ENCODE peak calls at places on chromosome 3, in nine cellular contexts. One of them, this sample, is unnamed.

GRCh38 chr3:183317886-183318845 is 65.1 kb downstream of the B3GNT5 start:
- DNase-seq in HAP-1: no peak
- DNase-seq in sciatic nerve: no peak
- DNase-seq in activated effector memory CD4-positive, alpha-beta T cell treated with Interleukin-2 at 50 U/mL for 16 hours: no peak
- DNase-seq in right cardiac atrium: no peak
- DNase-seq in T-helper 2 cell: no peak
- DNase-seq in NCI-H774: no peak
- DNase-seq in T-cell: no peak
- DNase-seq in naive thymus-derived CD8-positive, alpha-beta T cell: no peak
- DNase-seq in this sample: no peak

GRCh38 chr3:183490653-183491052 is 62.2 kb upstream of the MCF2L2 start:
- DNase-seq in right cardiac atrium: no peak
- DNase-seq in T-cell: no peak
- DNase-seq in sciatic nerve: no peak
- DNase-seq in activated effector memory CD4-positive, alpha-beta T cell treated with Interleukin-2 at 50 U/mL for 16 hours: no peak
- DNase-seq in T-helper 2 cell: no peak
- DNase-seq in naive thymus-derived CD8-positive, alpha-beta T cell: peak
- DNase-seq in NCI-H774: peak
- DNase-seq in HAP-1: peak
- DNase-seq in this sample: no peak

GRCh38 chr3:74532446-74532845 is 82.0 kb downstream of the CNTN3 start:
- DNase-seq in T-cell: no peak
- DNase-seq in HAP-1: no peak
- DNase-seq in NCI-H774: no peak
- DNase-seq in activated effector memory CD4-positive, alpha-beta T cell treated with Interleukin-2 at 50 U/mL for 16 hours: no peak
- DNase-seq in naive thymus-derived CD8-positive, alpha-beta T cell: no peak
- DNase-seq in sciatic nerve: no peak
- DNase-seq in right cardiac atrium: no peak
- DNase-seq in T-helper 2 cell: no peak
- DNase-seq in this sample: peak

GRCh38 chr3:161559177-161559998 is 62.8 kb downstream of the OTOL1 start:
- DNase-seq in right cardiac atrium: no peak
- DNase-seq in HAP-1: peak
- DNase-seq in T-helper 2 cell: no peak
- DNase-seq in activated effector memory CD4-positive, alpha-beta T cell treated with Interleukin-2 at 50 U/mL for 16 hours: no peak
- DNase-seq in T-cell: no peak
- DNase-seq in sciatic nerve: no peak
- DNase-seq in NCI-H774: peak
- DNase-seq in naive thymus-derived CD8-positive, alpha-beta T cell: no peak
- DNase-seq in this sample: peak

GRCh38 chr3:94317054-94317453 is 254.2 kb downstream of the NSUN3 start:
- DNase-seq in T-cell: no peak
- DNase-seq in activated effector memory CD4-positive, alpha-beta T cell treated with Interleukin-2 at 50 U/mL for 16 hours: no peak
- DNase-seq in naive thymus-derived CD8-positive, alpha-beta T cell: no peak
- DNase-seq in sciatic nerve: no peak
- DNase-seq in right cardiac atrium: no peak
- DNase-seq in HAP-1: no peak
- DNase-seq in NCI-H774: no peak
- DNase-seq in T-helper 2 cell: no peak
- DNase-seq in this sample: peak

GRCh38 chr3:173396191-173397041 is 1.1 kb upstream of the NLGN1 start:
- DNase-seq in activated effector memory CD4-positive, alpha-beta T cell treated with Interleukin-2 at 50 U/mL for 16 hours: no peak
- DNase-seq in NCI-H774: peak
- DNase-seq in T-cell: no peak
- DNase-seq in T-helper 2 cell: no peak
- DNase-seq in naive thymus-derived CD8-positive, alpha-beta T cell: no peak
- DNase-seq in sciatic nerve: no peak
- DNase-seq in HAP-1: peak
- DNase-seq in right cardiac atrium: no peak
- DNase-seq in this sample: no peak

GRCh38 chr3:6791161-6791560 is 69.8 kb upstream of the GRM7 start:
- DNase-seq in activated effector memory CD4-positive, alpha-beta T cell treated with Interleukin-2 at 50 U/mL for 16 hours: no peak
- DNase-seq in right cardiac atrium: no peak
- DNase-seq in NCI-H774: no peak
- DNase-seq in T-cell: no peak
- DNase-seq in HAP-1: no peak
- DNase-seq in T-helper 2 cell: no peak
- DNase-seq in sciatic nerve: no peak
- DNase-seq in naive thymus-derived CD8-positive, alpha-beta T cell: no peak
- DNase-seq in this sample: no peak

GRCh38 chr3:167350245-167350862 is 29.7 kb downstream of the ZBBX start:
- DNase-seq in activated effector memory CD4-positive, alpha-beta T cell treated with Interleukin-2 at 50 U/mL for 16 hours: no peak
- DNase-seq in T-helper 2 cell: no peak
- DNase-seq in NCI-H774: peak
- DNase-seq in sciatic nerve: no peak
- DNase-seq in T-cell: no peak
- DNase-seq in naive thymus-derived CD8-positive, alpha-beta T cell: no peak
- DNase-seq in right cardiac atrium: no peak
- DNase-seq in HAP-1: peak
- DNase-seq in this sample: no peak

GRCh38 chr3:24110051-24110450 is 165.0 kb downstream of the NR1D2 start:
- DNase-seq in T-cell: no peak
- DNase-seq in NCI-H774: no peak
- DNase-seq in sciatic nerve: no peak
- DNase-seq in T-helper 2 cell: no peak
- DNase-seq in right cardiac atrium: no peak
- DNase-seq in activated effector memory CD4-positive, alpha-beta T cell treated with Interleukin-2 at 50 U/mL for 16 hours: no peak
- DNase-seq in naive thymus-derived CD8-positive, alpha-beta T cell: no peak
- DNase-seq in HAP-1: no peak
- DNase-seq in this sample: no peak

GRCh38 chr3:131007782-131008181 is 18.8 kb downstream of the ASTE1 start:
- DNase-seq in naive thymus-derived CD8-positive, alpha-beta T cell: no peak
- DNase-seq in T-helper 2 cell: no peak
- DNase-seq in NCI-H774: no peak
- DNase-seq in HAP-1: no peak
- DNase-seq in sciatic nerve: no peak
- DNase-seq in activated effector memory CD4-positive, alpha-beta T cell treated with Interleukin-2 at 50 U/mL for 16 hours: no peak
- DNase-seq in right cardiac atrium: no peak
- DNase-seq in T-cell: no peak
- DNase-seq in this sample: no peak

GRCh38 chr3:37072892-37073291 is 79.6 kb downstream of the MLH1 start:
- DNase-seq in right cardiac atrium: no peak
- DNase-seq in T-helper 2 cell: no peak
- DNase-seq in naive thymus-derived CD8-positive, alpha-beta T cell: no peak
- DNase-seq in HAP-1: peak
- DNase-seq in T-cell: no peak
- DNase-seq in NCI-H774: no peak
- DNase-seq in sciatic nerve: no peak
- DNase-seq in activated effector memory CD4-positive, alpha-beta T cell treated with Interleukin-2 at 50 U/mL for 16 hours: no peak
- DNase-seq in this sample: peak

GRCh38 chr3:46667061-46667621 is 26.3 kb downstream of the ALS2CL start:
- DNase-seq in T-helper 2 cell: no peak
- DNase-seq in NCI-H774: no peak
- DNase-seq in naive thymus-derived CD8-positive, alpha-beta T cell: no peak
- DNase-seq in HAP-1: no peak
- DNase-seq in activated effector memory CD4-positive, alpha-beta T cell treated with Interleukin-2 at 50 U/mL for 16 hours: no peak
- DNase-seq in sciatic nerve: peak
- DNase-seq in T-cell: no peak
- DNase-seq in right cardiac atrium: peak
- DNase-seq in this sample: no peak

GRCh38 chr3:17605032-17605431 is 137.4 kb downstream of the TBC1D5 start:
- DNase-seq in HAP-1: no peak
- DNase-seq in right cardiac atrium: no peak
- DNase-seq in T-helper 2 cell: no peak
- DNase-seq in activated effector memory CD4-positive, alpha-beta T cell treated with Interleukin-2 at 50 U/mL for 16 hours: no peak
- DNase-seq in NCI-H774: no peak
- DNase-seq in sciatic nerve: no peak
- DNase-seq in T-cell: no peak
- DNase-seq in naive thymus-derived CD8-positive, alpha-beta T cell: no peak
- DNase-seq in this sample: no peak

GRCh38 chr3:127588675-127589577 is 1.6 kb downstream of the TPRA1 start:
- DNase-seq in naive thymus-derived CD8-positive, alpha-beta T cell: no peak
- DNase-seq in sciatic nerve: no peak
- DNase-seq in NCI-H774: no peak
- DNase-seq in HAP-1: peak
- DNase-seq in T-helper 2 cell: no peak
- DNase-seq in activated effector memory CD4-positive, alpha-beta T cell treated with Interleukin-2 at 50 U/mL for 16 hours: no peak
- DNase-seq in right cardiac atrium: peak
- DNase-seq in T-cell: no peak
- DNase-seq in this sample: peak

GRCh38 chr3:195172896-195173295 is 98.1 kb downstream of the XXYLT1 start:
- DNase-seq in HAP-1: no peak
- DNase-seq in T-cell: no peak
- DNase-seq in NCI-H774: no peak
- DNase-seq in naive thymus-derived CD8-positive, alpha-beta T cell: no peak
- DNase-seq in T-helper 2 cell: no peak
- DNase-seq in sciatic nerve: no peak
- DNase-seq in right cardiac atrium: no peak
- DNase-seq in activated effector memory CD4-positive, alpha-beta T cell treated with Interleukin-2 at 50 U/mL for 16 hours: no peak
- DNase-seq in this sample: no peak

GRCh38 chr3:194637066-194637465 is 3.8 kb upstream of the TMEM44 start:
- DNase-seq in T-helper 2 cell: no peak
- DNase-seq in naive thymus-derived CD8-positive, alpha-beta T cell: no peak
- DNase-seq in T-cell: no peak
- DNase-seq in sciatic nerve: no peak
- DNase-seq in activated effector memory CD4-positive, alpha-beta T cell treated with Interleukin-2 at 50 U/mL for 16 hours: no peak
- DNase-seq in NCI-H774: no peak
- DNase-seq in right cardiac atrium: no peak
- DNase-seq in HAP-1: no peak
- DNase-seq in this sample: no peak

This sample was measured in foreskin melanocyte.